ENCODE peak calls at places on chromosomes 7 and 10, in six cellular contexts. C is H1, T is HepG2, K is GM12878, R is GM12892, N is K562. A is an unnamed sample.

GRCh38 chr7:102306916-102307677 is 20.4 kb downstream of the SH2B2 start:
- DNase-seq in C (no peak), T (peak), K (peak), R (peak), N (peak), A (peak)

GRCh38 chr10:119608316-119609155 is 11.8 kb upstream of the TIAL1 start:
- DNase-seq in C (peak), T (peak), K (no peak), R (no peak), N (peak), A (no peak)

GRCh38 chr10:29667191-29667590 is 32.4 kb upstream of the SVIL start:
- DNase-seq in C (no peak), T (no peak), K (no peak), R (no peak), N (no peak), A (no peak)

GRCh38 chr7:74454948-74455804 is 1.5 kb downstream of the GTF2IRD1 start:
- DNase-seq in C (no peak), T (peak), K (no peak), R (no peak), N (peak), A (no peak)

GRCh38 chr7:110442386-110442837 is 648.5 kb upstream of the LRRN3 start:
- DNase-seq in C (peak), T (peak), K (no peak), R (no peak), N (peak), A (peak)

GRCh38 chr10:49552277-49552676 is 13.4 kb upstream of the ERCC6 start:
- DNase-seq in C (no peak), T (no peak), K (no peak), R (no peak), N (no peak), A (no peak)

GRCh38 chr10:28127881-28128280 is 129.0 kb upstream of the ODAD2 start:
- DNase-seq in C (no peak), T (no peak), K (no peak), R (no peak), N (no peak), A (no peak)

GRCh38 chr7:52668435-52668834 is 367.0 kb upstream of the POM121L12 start:
- DNase-seq in C (no peak), T (no peak), K (no peak), R (no peak), N (no peak), A (no peak)

GRCh38 chr10:31320179-31320597 is 1.2 kb downstream of the ZEB1 start:
- DNase-seq in C (peak), T (no peak), K (no peak), R (peak), N (peak), A (peak)

GRCh38 chr10:79123547-79123963 is 54.8 kb downstream of the ZMIZ1 start:
- DNase-seq in C (no peak), T (no peak), K (no peak), R (no peak), N (no peak), A (no peak)

GRCh38 chr7:155477469-155477868 is 19.5 kb downstream of the EN2 start:
- DNase-seq in C (no peak), T (no peak), K (peak), R (no peak), N (no peak), A (no peak)

GRCh38 chr7:30470783-30471182 is 7.8 kb downstream of the NOD1 start:
- DNase-seq in C (no peak), T (no peak), K (no peak), R (no peak), N (peak), A (no peak)

GRCh38 chr7:2965745-2966270 is 77.9 kb downstream of the CARD11 start:
- DNase-seq in C (no peak), T (no peak), K (no peak), R (no peak), N (no peak), A (no peak)

GRCh38 chr10:50809596-50809995 is 69.9 kb downstream of the ASAH2B start:
- DNase-seq in C (no peak), T (no peak), K (no peak), R (no peak), N (no peak), A (no peak)

GRCh38 chr7:149422065-149422913 is 38.6 kb downstream of the ZNF777 start:
- DNase-seq in C (peak), T (peak), K (peak), R (peak), N (peak), A (peak)

GRCh38 chr7:94439893-94440381 is 45.2 kb downstream of the COL1A2 start:
- DNase-seq in C (no peak), T (peak), K (no peak), R (no peak), N (no peak), A (no peak)

GRCh38 chr7:128431754-128432153 is 22.0 kb upstream of the IMPDH1 start:
- DNase-seq in C (no peak), T (no peak), K (no peak), R (no peak), N (no peak), A (no peak)

GRCh38 chr7:12570529-12571461 is at the start of gene SCIN:
- DNase-seq in C (peak), T (no peak), K (no peak), R (peak), N (no peak), A (peak)

GRCh38 chr10:103450201-103450695 is 1.9 kb downstream of the CALHM2 start:
- DNase-seq in C (no peak), T (no peak), K (no peak), R (no peak), N (no peak), A (no peak)

GRCh38 chr7:46206474-46207060 is 285.5 kb upstream of the IGFBP3 start:
- DNase-seq in C (no peak), T (no peak), K (peak), R (no peak), N (no peak), A (no peak)

GRCh38 chr10:28554952-28555351 is 22.0 kb downstream of the WAC start:
- DNase-seq in C (no peak), T (no peak), K (no peak), R (no peak), N (no peak), A (no peak)

GRCh38 chr7:85405016-85405415 is 218.2 kb upstream of the SEMA3D start:
- DNase-seq in C (no peak), T (no peak), K (no peak), R (no peak), N (no peak), A (no peak)

GRCh38 chr10:3763035-3763456 is 22.0 kb downstream of the KLF6 start:
- DNase-seq in C (no peak), T (no peak), K (no peak), R (no peak), N (peak), A (no peak)

GRCh38 chr7:81111358-81111757 is 192.5 kb upstream of the SEMA3C start:
- DNase-seq in C (no peak), T (no peak), K (no peak), R (no peak), N (no peak), A (no peak)

GRCh38 chr10:75407716-75408511 is 6.3 kb upstream of the ZNF503 start:
- DNase-seq in C (no peak), T (no peak), K (no peak), R (no peak), N (peak), A (no peak)

GRCh38 chr7:2638224-2638991 is 6.6 kb downstream of the TTYH3 start:
- DNase-seq in C (no peak), T (peak), K (no peak), R (no peak), N (no peak), A (no peak)

GRCh38 chr7:155490697-155491628 is 33.0 kb downstream of the EN2 start:
- DNase-seq in C (peak), T (no peak), K (no peak), R (no peak), N (no peak), A (peak)

GRCh38 chr10:61406282-61406681 is 46.9 kb downstream of the TMEM26 start:
- DNase-seq in C (no peak), T (no peak), K (no peak), R (no peak), N (no peak), A (no peak)

DNA sequence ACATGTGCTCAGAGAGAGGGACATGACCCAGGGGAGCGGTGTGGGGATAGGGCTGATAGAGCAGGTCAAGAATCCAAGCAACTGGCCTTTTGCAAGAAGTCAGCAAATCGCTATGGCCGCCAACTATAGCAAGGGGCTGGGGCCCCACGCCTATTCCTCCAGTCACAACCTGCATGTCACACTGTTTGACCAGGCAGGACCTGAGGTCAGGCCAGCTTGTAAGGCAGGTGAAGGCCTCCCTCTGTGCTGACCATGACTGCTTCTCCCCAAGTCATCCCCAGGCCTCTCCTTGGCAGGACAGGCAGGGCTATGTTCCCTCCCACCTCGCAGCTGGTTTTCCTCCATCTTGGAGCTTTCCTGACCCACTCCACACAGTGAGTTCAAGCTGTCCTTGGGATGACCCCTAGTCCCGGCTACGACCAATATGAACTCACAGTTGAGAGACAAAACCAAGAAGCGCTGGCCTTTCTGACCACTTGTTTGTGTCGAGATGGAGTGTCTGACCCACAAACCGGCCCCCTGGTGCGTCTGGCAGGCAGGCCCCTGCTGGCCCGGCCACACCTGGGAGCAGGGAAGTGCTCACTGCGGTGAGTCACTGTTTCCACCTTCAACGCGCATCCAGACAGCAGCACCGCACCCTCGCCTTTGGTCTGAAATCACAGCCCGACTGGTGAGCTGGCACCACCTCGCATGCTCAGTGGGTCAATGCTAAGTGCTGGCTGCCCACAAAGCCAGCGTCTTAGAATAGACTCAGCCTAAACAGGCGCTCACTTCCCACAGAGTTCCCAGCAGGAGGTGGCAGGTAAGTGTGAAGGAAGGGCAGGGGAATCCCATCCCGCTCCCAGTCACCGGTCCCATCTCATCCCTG is 81.4 kb downstream of the VWA2 start:
- DNase-seq in C (peak), T (no peak), K (no peak), R (no peak), N (no peak), A (no peak)
- TF ChIP-seq POLR2A in C (no peak), T (no peak), K (no peak), R (no peak), N (no peak), A (no peak)

DNA sequence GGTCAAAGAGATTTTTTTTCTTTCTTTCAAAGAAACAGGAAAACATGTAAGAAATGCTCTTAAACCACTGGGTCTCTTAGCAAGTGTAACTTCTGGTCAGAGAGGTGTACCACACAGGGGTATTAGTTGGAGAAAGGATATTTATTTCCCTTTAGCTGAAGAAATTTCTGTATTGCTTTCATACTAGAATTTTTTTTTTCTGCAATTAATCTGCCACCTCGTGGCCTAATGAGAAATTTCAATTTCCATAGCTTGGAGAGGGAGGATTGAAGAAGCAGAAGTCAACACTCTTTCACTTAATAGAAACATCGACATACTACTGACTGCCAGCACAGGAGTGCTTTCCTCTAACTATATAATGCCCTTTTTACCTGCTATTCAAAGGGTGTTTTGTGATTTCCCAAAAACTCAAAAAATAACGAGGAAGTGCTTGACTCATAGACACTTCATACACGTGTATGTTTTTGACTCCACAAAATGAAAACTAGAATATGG is 177.6 kb upstream of the NAMPT start:
- DNase-seq in C (no peak), T (peak), K (peak), R (no peak), N (peak), A (no peak)
- TF ChIP-seq TAF1 in C (no peak), T (no peak), K (no peak), R (no peak), N (no peak), A (no peak)

GRCh38 chr10:116848032-116848911 is 1.0 kb upstream of the ENO4 start:
- DNase-seq in C (no peak), T (no peak), K (peak), R (no peak), N (no peak), A (peak)

GRCh38 chr10:116852246-116852645 is 2.9 kb downstream of the ENO4 start:
- DNase-seq in C (no peak), T (no peak), K (no peak), R (no peak), N (no peak), A (no peak)

GRCh38 chr10:116850058-116850611 is 836 bp downstream of the ENO4 start:
- DNase-seq in C (no peak), T (no peak), K (no peak), R (no peak), N (no peak), A (no peak)

GRCh38 chr10:116848912-116849270 is 408 bp upstream of the ENO4 start:
- DNase-seq in C (no peak), T (no peak), K (no peak), R (no peak), N (no peak), A (no peak)

DNA sequence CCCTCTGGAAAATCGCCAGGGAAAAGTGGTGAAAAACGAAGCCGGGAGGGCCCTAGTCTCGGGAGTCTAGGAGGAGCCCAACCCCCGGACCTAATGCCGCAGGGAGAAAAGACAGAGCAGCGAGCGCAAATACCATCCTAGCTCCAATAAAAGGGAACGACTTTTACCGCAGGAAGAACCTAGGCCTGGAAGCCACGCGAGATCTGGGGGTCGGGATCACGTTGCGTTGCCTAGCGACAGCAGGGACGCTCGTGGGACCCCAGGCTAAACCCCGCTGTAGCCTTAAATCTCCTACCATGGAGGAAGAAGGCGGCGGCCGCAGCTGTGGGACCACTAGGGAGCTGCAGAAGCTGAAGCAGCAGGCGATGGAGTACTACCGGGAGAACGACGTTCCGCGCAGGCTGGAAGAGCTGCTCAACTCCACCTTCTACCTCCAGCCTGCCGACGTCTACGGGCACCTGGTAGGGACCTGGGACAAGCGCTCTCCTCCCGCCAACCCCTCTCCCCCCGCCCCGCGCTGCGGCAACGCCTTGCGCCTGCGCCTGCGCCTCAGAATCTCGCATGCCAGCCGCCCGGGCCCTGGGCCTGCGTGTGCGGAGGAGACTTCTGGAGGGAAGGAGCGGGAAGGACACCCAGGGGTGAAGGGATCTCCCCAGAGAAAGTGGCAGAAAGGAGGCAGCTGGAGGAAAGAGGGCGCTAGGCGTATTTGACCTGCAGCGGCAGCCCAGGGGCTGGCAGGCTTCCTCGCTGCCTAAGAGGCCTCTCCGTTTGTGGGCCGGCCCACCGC is at the start of gene ENO4:
- DNase-seq in C (peak), T (peak), K (peak), R (peak), N (no peak), A (peak)
- TF ChIP-seq POLR2A in C (peak), T (no peak), K (peak), R (no peak), N (no peak), A (no peak)

GRCh38 chr7:132709971-132710567 is 133.8 kb upstream of the PLXNA4 start:
- DNase-seq in C (peak), T (peak), K (no peak), R (no peak), N (peak), A (no peak)

GRCh38 chr7:132705146-132705545 is 128.9 kb upstream of the PLXNA4 start:
- DNase-seq in C (no peak), T (no peak), K (no peak), R (no peak), N (no peak), A (no peak)

GRCh38 chr7:132713893-132714292 is 137.6 kb upstream of the PLXNA4 start:
- DNase-seq in C (no peak), T (no peak), K (no peak), R (no peak), N (no peak), A (no peak)

GRCh38 chr7:132703742-132704141 is 127.5 kb upstream of the PLXNA4 start:
- DNase-seq in C (no peak), T (no peak), K (no peak), R (no peak), N (no peak), A (no peak)

DNA sequence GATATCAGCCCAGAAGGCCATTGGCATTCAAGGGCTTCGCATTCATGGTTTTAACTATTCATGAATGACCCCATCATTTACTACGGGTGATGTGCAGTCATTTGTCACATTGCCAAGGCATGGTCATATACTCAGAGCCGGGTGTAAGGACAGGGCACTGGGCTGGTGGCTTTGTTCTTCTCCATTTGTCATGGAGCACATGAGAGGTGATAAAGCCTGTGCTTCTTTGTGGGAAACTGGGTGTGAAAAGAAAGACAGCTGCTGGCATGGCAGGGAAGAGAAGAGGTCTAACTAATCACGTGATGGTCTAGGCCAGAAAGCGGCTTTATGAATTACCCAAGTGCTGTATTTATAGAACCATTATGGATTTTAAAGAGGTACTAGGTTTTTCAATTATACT is 132.2 kb upstream of the PLXNA4 start:
- DNase-seq in C (no peak), T (no peak), K (no peak), R (no peak), N (no peak), A (no peak)
- TF ChIP-seq TAF1 in C (no peak), T (no peak), K (no peak), R (no peak), N (no peak), A (no peak)

DNA sequence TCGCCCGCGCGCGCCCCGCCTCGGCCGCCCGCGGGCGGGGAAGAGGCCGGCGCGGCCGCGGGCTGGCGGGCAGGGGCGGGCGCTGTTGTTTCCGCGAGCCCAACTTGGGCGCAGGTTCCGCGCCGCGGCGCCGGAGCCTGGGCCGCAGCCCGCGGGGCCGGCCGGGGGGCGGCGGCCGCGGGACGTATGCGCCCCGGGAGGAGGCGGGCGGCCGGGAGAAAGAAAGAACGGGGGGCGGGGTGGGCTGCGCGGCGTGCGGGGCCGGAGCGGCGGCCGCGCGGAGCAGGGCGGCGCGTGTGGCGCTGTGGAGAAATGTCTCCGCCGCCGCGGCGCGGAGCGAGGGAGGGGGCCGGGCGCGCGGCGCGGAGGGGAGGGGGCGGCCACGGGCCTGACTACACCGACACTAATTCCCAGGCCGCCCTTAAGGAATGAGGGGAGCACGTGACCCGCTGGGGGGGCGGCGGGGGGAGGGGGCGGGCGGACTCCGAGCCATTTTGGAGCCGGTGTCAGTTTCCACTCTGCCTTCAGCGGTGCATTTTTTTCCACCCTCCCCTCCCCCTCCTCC is at the start of gene BMI1:
- DNase-seq in C (peak), T (peak), K (no peak), R (no peak), N (peak), A (no peak)
- TF ChIP-seq POLR2A in C (no peak), T (no peak), K (no peak), R (no peak), N (no peak), A (no peak)

DNA sequence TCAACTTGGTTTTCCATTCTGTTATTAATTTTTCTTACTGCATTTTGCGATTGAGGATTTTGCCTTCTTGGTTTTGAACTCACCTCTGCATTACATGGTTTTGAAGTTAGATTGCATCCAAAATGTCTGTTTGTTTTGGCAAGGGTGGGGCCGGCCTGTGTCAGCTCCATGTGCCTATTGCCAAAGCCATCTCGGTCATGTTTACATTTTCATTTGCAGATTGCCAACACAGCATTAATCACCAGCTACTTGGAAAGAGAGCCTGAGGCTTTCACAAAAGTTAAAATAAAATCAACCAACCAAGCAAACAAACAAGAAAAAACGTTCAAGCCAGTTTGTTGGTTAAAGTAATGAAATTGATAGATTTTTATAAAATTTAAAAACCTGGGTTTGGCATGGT is 695.8 kb downstream of the TYW1 start:
- DNase-seq in C (no peak), T (no peak), K (no peak), R (no peak), N (no peak), A (no peak)
- TF ChIP-seq TAF1 in C (no peak), T (no peak), K (no peak), R (no peak), N (no peak), A (no peak)

GRCh38 chr10:113603057-113603777 is 50.4 kb downstream of the HABP2 start:
- DNase-seq in C (no peak), T (no peak), K (no peak), R (no peak), N (no peak), A (no peak)
- TF ChIP-seq POLR2A in C (no peak), T (no peak), K (no peak), R (no peak), N (no peak), A (no peak)